ENCODE peak calls at places on chromosome 3, in seven cellular contexts. L is colonic mucosa, D is cardiac fibroblast, I is heart right ventricle, Z is lower lobe of right lung, N is fibroblast of villous mesenchyme, O is astrocyte of the spinal cord. P is an unnamed sample.

GRCh38 chr3:157099337-157100078 is 60.4 kb downstream of the CCNL1 start:
- DNase-seq in I (no peak), L (no peak), N (no peak), D (peak), O (no peak), Z (no peak), P (no peak)

GRCh38 chr3:10283638-10284037 is 9.1 kb downstream of the GHRL start:
- DNase-seq in O (no peak), I (peak), D (no peak), N (no peak), Z (peak), L (no peak), P (no peak)

GRCh38 chr3:87997298-87997697 is 61.5 kb downstream of the CGGBP1 start:
- DNase-seq in D (no peak), N (peak), Z (peak), L (no peak), O (peak), I (no peak), P (no peak)

GRCh38 chr3:126654571-126655393 is at the start of gene TXNRD3:
- DNase-seq in O (peak), L (peak), Z (peak), I (peak), N (peak), D (peak), P (no peak)

GRCh38 chr3:100136921-100137320 is 22.6 kb upstream of the FILIP1L start:
- DNase-seq in Z (no peak), D (peak), I (peak), O (no peak), L (no peak), N (peak), P (no peak)

GRCh38 chr3:77048186-77048585 is 8.3 kb downstream of the ROBO2 start:
- DNase-seq in D (no peak), I (no peak), N (no peak), L (no peak), Z (no peak), O (no peak), P (no peak)

GRCh38 chr3:197023241-197023997 is 6.2 kb downstream of the MELTF start:
- DNase-seq in D (no peak), I (no peak), Z (no peak), N (no peak), O (no peak), L (no peak), P (peak)

GRCh38 chr3:102536479-102536878 is 101.7 kb downstream of the ZPLD1 start:
- DNase-seq in Z (no peak), L (no peak), D (peak), I (no peak), O (peak), N (peak), P (no peak)

GRCh38 chr3:144127014-144127413 is 155.4 kb downstream of the DIPK2A start:
- DNase-seq in Z (no peak), N (no peak), D (no peak), I (no peak), O (no peak), L (no peak), P (no peak)

GRCh38 chr3:76871655-76872054 is 168.2 kb upstream of the ROBO2 start:
- DNase-seq in Z (no peak), I (no peak), N (no peak), L (no peak), O (no peak), D (no peak), P (no peak)

GRCh38 chr3:189941679-189942078 is 179.0 kb downstream of the P3H2 start:
- DNase-seq in L (no peak), D (no peak), I (no peak), O (peak), Z (no peak), N (no peak), P (no peak)

GRCh38 chr3:102180291-102180931 is 254.4 kb upstream of the ZPLD1 start:
- DNase-seq in I (peak), D (peak), N (peak), L (no peak), O (peak), Z (no peak), P (no peak)

GRCh38 chr3:16300881-16301359 is 35.9 kb downstream of the OXNAD1 start:
- DNase-seq in L (no peak), Z (no peak), N (no peak), O (no peak), D (no peak), I (no peak), P (no peak)

GRCh38 chr3:171461087-171461917 is 1.1 kb upstream of the TNIK start:
- DNase-seq in L (peak), N (peak), O (peak), Z (no peak), D (peak), I (no peak), P (no peak)

GRCh38 chr3:189353318-189353958 is 181.7 kb downstream of the TPRG1 start:
- DNase-seq in L (peak), I (no peak), O (no peak), Z (no peak), N (no peak), D (no peak), P (no peak)

GRCh38 chr3:183106635-183107034 is 7.3 kb upstream of the MCCC1 start:
- DNase-seq in Z (no peak), L (no peak), I (no peak), N (no peak), O (no peak), D (no peak), P (no peak)

GRCh38 chr3:123447749-123448502 is 964 bp downstream of the ADCY5 start:
- DNase-seq in D (no peak), N (no peak), O (no peak), Z (no peak), L (no peak), I (no peak), P (no peak)

GRCh38 chr3:10516835-10517465 is 11.6 kb upstream of the ATP2B2 start:
- DNase-seq in O (no peak), D (peak), N (no peak), L (no peak), I (no peak), Z (no peak), P (no peak)

GRCh38 chr3:193805448-193805847 is 212.4 kb downstream of the OPA1 start:
- DNase-seq in N (peak), O (peak), D (peak), Z (no peak), I (peak), L (peak), P (no peak)

GRCh38 chr3:105527949-105528348 is 161.2 kb downstream of the ALCAM start:
- DNase-seq in N (peak), I (no peak), Z (no peak), O (peak), D (no peak), L (no peak), P (peak)

GRCh38 chr3:136042608-136043221 is 77.2 kb downstream of the PPP2R3A start:
- DNase-seq in O (peak), L (no peak), Z (no peak), I (no peak), N (peak), D (peak), P (peak)

GRCh38 chr3:46860381-46861292 is 2.6 kb downstream of the MYL3 start:
- DNase-seq in Z (peak), N (no peak), L (no peak), D (no peak), I (peak), O (no peak), P (no peak)

GRCh38 chr3:52535411-52536111 is 844 bp upstream of the UQCC5 start:
- DNase-seq in L (peak), N (no peak), D (no peak), I (no peak), O (no peak), Z (no peak), P (no peak)

DNA sequence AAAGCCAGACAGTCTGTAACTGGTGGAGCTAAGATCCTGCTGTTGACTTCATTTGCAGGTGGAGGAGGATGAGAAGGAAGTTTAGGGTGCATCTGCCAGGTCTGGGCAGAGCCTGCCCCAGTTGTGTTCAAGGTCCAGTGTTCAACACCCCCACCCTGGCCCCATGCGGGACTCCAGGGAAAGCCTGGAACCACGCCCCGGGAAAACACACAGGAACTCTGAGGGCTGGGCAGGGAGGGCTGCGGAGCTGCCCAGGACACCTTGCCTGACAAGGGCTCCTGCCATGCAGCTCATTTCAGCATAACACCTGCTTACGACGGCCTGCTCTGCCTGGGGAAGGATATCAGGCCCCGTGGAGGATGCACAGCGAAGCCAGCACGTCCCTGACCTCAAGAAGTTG is 286.3 kb downstream of the XXYLT1 start:
- DNase-seq in N (no peak), Z (no peak), O (no peak), L (peak), I (no peak), D (no peak), P (no peak)
- H3K4me3 ChIP-seq in N (peak), Z (peak), O (no peak), L (peak), I (peak), D (peak), P (no peak)

GRCh38 chr3:119700920-119701734 is 1.7 kb upstream of the CFAP91 start:
- DNase-seq in L (no peak), I (no peak), O (no peak), D (no peak), Z (no peak), N (no peak), P (no peak)

GRCh38 chr3:119702530-119703527 is at the start of gene CFAP91:
- DNase-seq in N (peak), I (peak), Z (peak), L (peak), O (peak), D (peak), P (peak)

GRCh38 chr3:119700269-119700919 is 2.4 kb upstream of the CFAP91 start:
- DNase-seq in I (peak), D (peak), O (no peak), L (peak), N (peak), Z (no peak), P (peak)

GRCh38 chr3:119703900-119704531 is 1.2 kb downstream of the CFAP91 start:
- DNase-seq in N (peak), D (no peak), L (no peak), Z (no peak), O (no peak), I (no peak), P (no peak)
- H3K4me3 ChIP-seq in N (no peak), D (no peak), L (no peak), Z (peak), O (no peak), I (no peak), P (no peak)

GRCh38 chr3:14700891-14701290 is 25.9 kb downstream of the C3orf20 start:
- DNase-seq in I (no peak), Z (no peak), D (no peak), O (no peak), L (no peak), N (no peak), P (no peak)
- H3K4me3 ChIP-seq in I (no peak), Z (no peak), D (no peak), O (no peak), L (no peak), N (no peak), P (no peak)

GRCh38 chr3:109338322-109338721 is 976 bp upstream of the DPPA4 start:
- DNase-seq in N (no peak), O (no peak), D (no peak), Z (no peak), I (no peak), L (no peak), P (no peak)
- H3K4me3 ChIP-seq in N (no peak), O (no peak), D (no peak), Z (no peak), I (no peak), L (no peak), P (no peak)